ENCODE peak calls at places on chromosome 6, in nine cellular contexts. One of them, this sample, is unnamed.

GRCh38 chr6:107106165-107106564 is 9.2 kb downstream of the BEND3 start:
- DNase-seq in NB4: no peak
- DNase-seq in A549: no peak
- DNase-seq in IMR-90: no peak
- DNase-seq in breast epithelium: no peak
- DNase-seq in testis: no peak
- DNase-seq in H1: no peak
- DNase-seq in ovary: no peak
- DNase-seq in heart left ventricle: no peak
- DNase-seq in this sample: no peak

GRCh38 chr6:148358196-148358785 is 15.7 kb downstream of the SASH1 start:
- DNase-seq in NB4: peak
- DNase-seq in A549: no peak
- DNase-seq in IMR-90: peak
- DNase-seq in breast epithelium: peak
- DNase-seq in testis: peak
- DNase-seq in H1: no peak
- DNase-seq in ovary: peak
- DNase-seq in heart left ventricle: peak
- DNase-seq in this sample: no peak

GRCh38 chr6:2883673-2884072 is 19.4 kb downstream of the SERPINB9 start:
- DNase-seq in NB4: no peak
- DNase-seq in A549: no peak
- DNase-seq in IMR-90: no peak
- DNase-seq in breast epithelium: no peak
- DNase-seq in testis: no peak
- DNase-seq in H1: no peak
- DNase-seq in ovary: no peak
- DNase-seq in heart left ventricle: no peak
- DNase-seq in this sample: no peak

GRCh38 chr6:134821914-134822862 is 127.7 kb downstream of the ALDH8A1 start:
- DNase-seq in NB4: no peak
- DNase-seq in A549: no peak
- DNase-seq in IMR-90: peak
- DNase-seq in breast epithelium: no peak
- DNase-seq in testis: peak
- DNase-seq in H1: no peak
- DNase-seq in ovary: no peak
- DNase-seq in heart left ventricle: no peak
- DNase-seq in this sample: no peak

GRCh38 chr6:144344651-144345050 is 59.5 kb downstream of the UTRN start:
- DNase-seq in NB4: no peak
- DNase-seq in A549: no peak
- DNase-seq in IMR-90: no peak
- DNase-seq in breast epithelium: no peak
- DNase-seq in testis: no peak
- DNase-seq in H1: no peak
- DNase-seq in ovary: no peak
- DNase-seq in heart left ventricle: no peak
- DNase-seq in this sample: no peak

GRCh38 chr6:109772961-109773431 is 81.9 kb downstream of the FIG4 start:
- DNase-seq in NB4: peak
- DNase-seq in A549: no peak
- DNase-seq in IMR-90: peak
- DNase-seq in breast epithelium: peak
- DNase-seq in testis: no peak
- DNase-seq in H1: no peak
- DNase-seq in ovary: no peak
- DNase-seq in heart left ventricle: peak
- DNase-seq in this sample: no peak

GRCh38 chr6:30612213-30612612 is 4.8 kb downstream of the PPP1R10 start:
- DNase-seq in NB4: peak
- DNase-seq in A549: peak
- DNase-seq in IMR-90: peak
- DNase-seq in breast epithelium: no peak
- DNase-seq in testis: no peak
- DNase-seq in H1: no peak
- DNase-seq in ovary: no peak
- DNase-seq in heart left ventricle: no peak
- DNase-seq in this sample: no peak

GRCh38 chr6:131937703-131938631 is 13.2 kb downstream of the CCN2 start:
- DNase-seq in NB4: no peak
- DNase-seq in A549: peak
- DNase-seq in IMR-90: peak
- DNase-seq in breast epithelium: no peak
- DNase-seq in testis: no peak
- DNase-seq in H1: no peak
- DNase-seq in ovary: no peak
- DNase-seq in heart left ventricle: peak
- DNase-seq in this sample: no peak

GRCh38 chr6:53119772-53120409 is 28.8 kb downstream of the GCM1 start:
- DNase-seq in NB4: no peak
- DNase-seq in A549: peak
- DNase-seq in IMR-90: peak
- DNase-seq in breast epithelium: peak
- DNase-seq in testis: no peak
- DNase-seq in H1: peak
- DNase-seq in ovary: no peak
- DNase-seq in heart left ventricle: no peak
- DNase-seq in this sample: no peak

GRCh38 chr6:41707565-41708200 is 27.7 kb downstream of the TFEB start:
- DNase-seq in NB4: peak
- DNase-seq in A549: no peak
- DNase-seq in IMR-90: no peak
- DNase-seq in breast epithelium: peak
- DNase-seq in testis: no peak
- DNase-seq in H1: no peak
- DNase-seq in ovary: no peak
- DNase-seq in heart left ventricle: no peak
- DNase-seq in this sample: no peak

GRCh38 chr6:51844391-51844735 is 243.1 kb downstream of the PKHD1 start:
- DNase-seq in NB4: no peak
- DNase-seq in A549: no peak
- DNase-seq in IMR-90: no peak
- DNase-seq in breast epithelium: no peak
- DNase-seq in testis: no peak
- DNase-seq in H1: no peak
- DNase-seq in ovary: no peak
- DNase-seq in heart left ventricle: no peak
- DNase-seq in this sample: no peak

GRCh38 chr6:158323561-158323958 is 11.3 kb downstream of the TULP4 start:
- DNase-seq in NB4: peak
- DNase-seq in A549: no peak
- DNase-seq in IMR-90: no peak
- DNase-seq in breast epithelium: no peak
- DNase-seq in testis: no peak
- DNase-seq in H1: no peak
- DNase-seq in ovary: no peak
- DNase-seq in heart left ventricle: no peak
- DNase-seq in this sample: no peak

GRCh38 chr6:55985309-55985708 is 109.9 kb upstream of the BMP5 start:
- DNase-seq in NB4: no peak
- DNase-seq in A549: no peak
- DNase-seq in IMR-90: no peak
- DNase-seq in breast epithelium: no peak
- DNase-seq in testis: no peak
- DNase-seq in H1: no peak
- DNase-seq in ovary: no peak
- DNase-seq in heart left ventricle: no peak
- DNase-seq in this sample: no peak

GRCh38 chr6:36578030-36578825 is 15.9 kb upstream of the SRSF3 start:
- DNase-seq in NB4: no peak
- DNase-seq in A549: no peak
- DNase-seq in IMR-90: no peak
- DNase-seq in breast epithelium: no peak
- DNase-seq in testis: no peak
- DNase-seq in H1: no peak
- DNase-seq in ovary: no peak
- DNase-seq in heart left ventricle: no peak
- DNase-seq in this sample: peak

GRCh38 chr6:25061289-25061945 is 125.7 kb upstream of the RIPOR2 start:
- DNase-seq in NB4: no peak
- DNase-seq in A549: no peak
- DNase-seq in IMR-90: peak
- DNase-seq in breast epithelium: no peak
- DNase-seq in testis: no peak
- DNase-seq in H1: peak
- DNase-seq in ovary: no peak
- DNase-seq in heart left ventricle: no peak
- DNase-seq in this sample: no peak

GRCh38 chr6:157225575-157225995 is 97.7 kb downstream of the TMEM242 start:
- DNase-seq in NB4: no peak
- DNase-seq in A549: no peak
- DNase-seq in IMR-90: no peak
- DNase-seq in breast epithelium: no peak
- DNase-seq in testis: no peak
- DNase-seq in H1: no peak
- DNase-seq in ovary: no peak
- DNase-seq in heart left ventricle: no peak
- DNase-seq in this sample: no peak

GRCh38 chr6:21935561-21936028 is 342.0 kb downstream of the SOX4 start:
- DNase-seq in NB4: peak
- DNase-seq in A549: peak
- DNase-seq in IMR-90: peak
- DNase-seq in breast epithelium: no peak
- DNase-seq in testis: peak
- DNase-seq in H1: peak
- DNase-seq in ovary: no peak
- DNase-seq in heart left ventricle: no peak
- DNase-seq in this sample: peak

GRCh38 chr6:47103931-47104330 is 61.8 kb upstream of the ADGRF1 start:
- DNase-seq in NB4: peak
- DNase-seq in A549: peak
- DNase-seq in IMR-90: peak
- DNase-seq in breast epithelium: no peak
- DNase-seq in testis: no peak
- DNase-seq in H1: no peak
- DNase-seq in ovary: no peak
- DNase-seq in heart left ventricle: no peak
- DNase-seq in this sample: no peak

DNA sequence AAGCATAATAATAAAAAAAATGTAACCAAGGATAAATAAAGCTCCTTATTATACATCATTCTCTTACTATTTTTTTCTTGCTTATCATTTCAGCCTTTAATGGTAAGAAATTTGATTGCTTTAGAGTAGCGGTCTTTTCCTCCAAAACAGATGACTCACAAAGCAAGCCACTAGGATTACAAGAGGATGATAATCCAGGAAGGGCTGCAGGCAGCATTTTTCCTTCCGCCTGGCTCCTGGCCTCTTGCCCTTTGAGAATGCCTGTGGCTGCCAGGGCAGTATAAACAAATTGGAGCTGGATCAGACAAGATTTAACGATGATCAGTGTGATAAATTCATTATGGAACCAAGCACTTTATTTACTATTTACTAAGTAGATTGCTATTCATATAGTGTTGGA is 9.7 kb upstream of the FBXL4 start:
- DNase-seq in NB4: no peak
- DNase-seq in A549: no peak
- DNase-seq in IMR-90: peak
- DNase-seq in breast epithelium: peak
- DNase-seq in testis: no peak
- DNase-seq in H1: no peak
- DNase-seq in ovary: no peak
- DNase-seq in heart left ventricle: no peak
- DNase-seq in this sample: no peak
- TF ChIP-seq POLR2A in NB4: no peak
- TF ChIP-seq POLR2A in A549: no peak
- TF ChIP-seq POLR2A in IMR-90: no peak
- TF ChIP-seq POLR2A in breast epithelium: no peak
- TF ChIP-seq POLR2A in testis: no peak
- TF ChIP-seq POLR2A in H1: no peak
- TF ChIP-seq POLR2A in ovary: no peak
- TF ChIP-seq POLR2A in heart left ventricle: no peak
- TF ChIP-seq POLR2A in this sample: no peak

DNA sequence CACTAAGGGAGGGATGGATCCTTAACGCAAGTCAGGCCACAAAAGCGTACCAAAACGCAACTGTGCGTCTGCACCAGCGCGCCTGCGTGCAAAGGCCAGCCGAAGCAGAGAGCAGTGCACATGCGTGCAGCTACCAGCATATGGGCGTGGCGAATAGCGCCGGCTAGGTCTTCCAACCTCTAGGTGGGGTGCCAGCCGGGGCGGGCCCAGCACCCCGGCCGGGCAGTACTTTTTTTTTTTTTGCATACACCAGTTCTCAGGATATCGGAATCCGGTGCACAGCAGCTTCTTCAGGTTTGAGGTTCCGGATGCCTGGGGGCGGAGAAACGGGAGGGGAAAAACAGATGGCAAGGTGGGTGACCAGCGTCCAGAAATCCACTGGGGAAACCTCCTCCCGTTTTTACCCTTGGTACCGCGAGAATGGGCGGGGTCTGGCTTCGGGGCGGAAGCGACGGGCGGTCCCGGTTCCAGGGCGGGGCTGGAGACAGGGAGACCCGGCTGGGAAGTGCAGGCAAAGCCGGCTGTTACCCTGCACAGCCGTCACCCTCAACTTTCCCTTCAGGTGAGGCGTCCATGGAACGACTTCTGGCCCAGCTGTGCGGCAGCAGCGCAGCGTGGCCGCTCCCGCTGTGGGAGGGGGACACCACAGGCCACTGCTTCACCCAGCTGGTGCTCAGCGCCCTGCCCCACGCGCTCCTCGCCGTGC is at the start of gene ABCC10:
- DNase-seq in NB4: peak
- DNase-seq in A549: peak
- DNase-seq in IMR-90: peak
- DNase-seq in breast epithelium: peak
- DNase-seq in testis: peak
- DNase-seq in H1: peak
- DNase-seq in ovary: peak
- DNase-seq in heart left ventricle: peak
- DNase-seq in this sample: peak
- TF ChIP-seq POLR2A in NB4: peak
- TF ChIP-seq POLR2A in A549: peak
- TF ChIP-seq POLR2A in IMR-90: no peak
- TF ChIP-seq POLR2A in breast epithelium: no peak
- TF ChIP-seq POLR2A in testis: no peak
- TF ChIP-seq POLR2A in H1: peak
- TF ChIP-seq POLR2A in ovary: no peak
- TF ChIP-seq POLR2A in heart left ventricle: no peak
- TF ChIP-seq POLR2A in this sample: peak

DNA sequence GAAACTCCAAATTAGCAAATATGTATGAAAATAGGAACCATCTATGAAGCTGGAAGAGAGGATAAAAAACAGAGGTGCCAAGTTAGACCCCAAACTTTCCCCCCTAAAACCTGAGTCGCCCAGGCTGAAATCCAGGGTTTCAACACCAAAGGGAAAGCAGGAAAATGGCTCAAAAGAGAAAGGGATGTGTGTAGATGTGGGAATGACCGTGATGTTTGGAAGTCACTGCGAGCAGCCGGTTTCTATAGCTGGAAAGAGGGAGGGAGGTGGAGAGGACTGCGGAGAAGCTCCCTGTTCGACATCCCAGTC is 4.5 kb downstream of the RING1 start:
- DNase-seq in NB4: no peak
- DNase-seq in A549: no peak
- DNase-seq in IMR-90: no peak
- DNase-seq in breast epithelium: no peak
- DNase-seq in testis: no peak
- DNase-seq in H1: no peak
- DNase-seq in ovary: no peak
- DNase-seq in heart left ventricle: no peak
- DNase-seq in this sample: no peak
- TF ChIP-seq POLR2A in NB4: no peak
- TF ChIP-seq POLR2A in A549: no peak
- TF ChIP-seq POLR2A in IMR-90: no peak
- TF ChIP-seq POLR2A in breast epithelium: no peak
- TF ChIP-seq POLR2A in testis: no peak
- TF ChIP-seq POLR2A in H1: no peak
- TF ChIP-seq POLR2A in ovary: no peak
- TF ChIP-seq POLR2A in heart left ventricle: no peak
- TF ChIP-seq POLR2A in this sample: no peak

GRCh38 chr6:26249709-26249958 is 115.4 kb upstream of the BTN3A2 start:
- DNase-seq in NB4: no peak
- DNase-seq in A549: no peak
- DNase-seq in IMR-90: no peak
- DNase-seq in breast epithelium: no peak
- DNase-seq in testis: no peak
- DNase-seq in H1: no peak
- DNase-seq in ovary: no peak
- DNase-seq in heart left ventricle: no peak
- DNase-seq in this sample: no peak
- TF ChIP-seq POLR2A in NB4: no peak
- TF ChIP-seq POLR2A in A549: no peak
- TF ChIP-seq POLR2A in IMR-90: peak
- TF ChIP-seq POLR2A in breast epithelium: no peak
- TF ChIP-seq POLR2A in testis: no peak
- TF ChIP-seq POLR2A in H1: no peak
- TF ChIP-seq POLR2A in ovary: no peak
- TF ChIP-seq POLR2A in heart left ventricle: no peak
- TF ChIP-seq POLR2A in this sample: no peak

This sample was measured in erythroblast.